ENCODE peak calls at places on chromosomes 4 and X, in ten cellular contexts. J, L, B, K, O, U, Q, T, N and W are unnamed samples.

GRCh38 chr4:1410491-1411325 is 4.5 kb upstream of the NKX1-1 start:
- DNase-seq in J (no peak), L (peak), B (no peak), K (no peak), O (peak), U (peak), Q (peak), T (no peak), N (peak), W (peak)

GRCh38 chrX:53594354-53594753 is 92.2 kb downstream of the HUWE1 start:
- DNase-seq in J (no peak), L (no peak), B (no peak), K (no peak), O (no peak), U (peak), Q (no peak), T (no peak), N (no peak), W (no peak)

GRCh38 chr4:105896461-105896939 is 1.2 kb downstream of the NPNT start:
- DNase-seq in J (no peak), L (no peak), B (no peak), K (no peak), O (no peak), U (peak), Q (peak), T (no peak), N (no peak), W (no peak)

GRCh38 chr4:141375855-141376254 is 155.2 kb downstream of the ZNF330 start:
- DNase-seq in J (peak), L (no peak), B (no peak), K (no peak), O (no peak), U (peak), Q (no peak), T (peak), N (peak), W (no peak)

GRCh38 chr4:55398461-55398860 is 2.7 kb downstream of the TMEM165 start:
- DNase-seq in J (no peak), L (no peak), B (no peak), K (no peak), O (no peak), U (no peak), Q (no peak), T (no peak), N (peak), W (no peak)

GRCh38 chr4:147821555-147821954 is 89.7 kb downstream of the ARHGAP10 start:
- DNase-seq in J (no peak), L (no peak), B (no peak), K (no peak), O (no peak), U (peak), Q (no peak), T (no peak), N (no peak), W (no peak)

GRCh38 chrX:17882680-17883079 is 21.6 kb upstream of the RAI2 start:
- DNase-seq in J (no peak), L (no peak), B (no peak), K (no peak), O (no peak), U (no peak), Q (no peak), T (no peak), N (peak), W (no peak)

GRCh38 chr4:47668810-47669408 is 169.0 kb downstream of the CORIN start:
- DNase-seq in J (peak), L (no peak), B (no peak), K (peak), O (peak), U (peak), Q (no peak), T (peak), N (peak), W (no peak)

GRCh38 chrX:107741318-107741813 is 34.2 kb downstream of the TSC22D3 start:
- DNase-seq in J (no peak), L (no peak), B (peak), K (no peak), O (no peak), U (no peak), Q (no peak), T (no peak), N (no peak), W (no peak)

GRCh38 chr4:153113061-153113837 is 91.0 kb upstream of the TRIM2 start:
- DNase-seq in J (peak), L (no peak), B (no peak), K (no peak), O (peak), U (peak), Q (no peak), T (no peak), N (no peak), W (no peak)

GRCh38 chr4:13988347-13989265 is 361.1 kb upstream of the BOD1L1 start:
- DNase-seq in J (peak), L (no peak), B (no peak), K (no peak), O (no peak), U (no peak), Q (no peak), T (no peak), N (peak), W (no peak)

GRCh38 chr4:5553801-5554200 is 154.6 kb downstream of the EVC2 start:
- DNase-seq in J (no peak), L (no peak), B (no peak), K (no peak), O (no peak), U (no peak), Q (no peak), T (no peak), N (no peak), W (no peak)

GRCh38 chrX:10360121-10360520 is 203.3 kb downstream of the CLCN4 start:
- DNase-seq in J (no peak), L (no peak), B (no peak), K (peak), O (no peak), U (no peak), Q (no peak), T (no peak), N (no peak), W (no peak)

GRCh38 chrX:13293700-13294099 is 26.2 kb downstream of the ATXN3L start:
- DNase-seq in J (no peak), L (no peak), B (no peak), K (no peak), O (no peak), U (no peak), Q (no peak), T (no peak), N (peak), W (no peak)

GRCh38 chr4:7034262-7035081 is 8.7 kb upstream of the TADA2B start:
- DNase-seq in J (no peak), L (peak), B (no peak), K (no peak), O (no peak), U (no peak), Q (no peak), T (peak), N (peak), W (no peak)

GRCh38 chrX:44785652-44786051 is 58.2 kb upstream of the DUSP21 start:
- DNase-seq in J (peak), L (no peak), B (no peak), K (no peak), O (no peak), U (no peak), Q (no peak), T (no peak), N (peak), W (no peak)

GRCh38 chr4:19349416-19349815 is 902.3 kb upstream of the SLIT2 start:
- DNase-seq in J (no peak), L (no peak), B (no peak), K (no peak), O (no peak), U (no peak), Q (no peak), T (no peak), N (no peak), W (no peak)

GRCh38 chr4:178415925-178416324 is 973.7 kb upstream of the AGA start:
- DNase-seq in J (no peak), L (no peak), B (no peak), K (no peak), O (no peak), U (no peak), Q (no peak), T (peak), N (no peak), W (no peak)

GRCh38 chrX:2848806-2849420 is 20.2 kb downstream of the GYG2 start:
- DNase-seq in J (peak), L (no peak), B (no peak), K (no peak), O (no peak), U (no peak), Q (no peak), T (no peak), N (peak), W (no peak)

GRCh38 chrX:151771726-151772125 is 37.2 kb downstream of the CNGA2 start:
- DNase-seq in J (no peak), L (no peak), B (no peak), K (no peak), O (no peak), U (no peak), Q (no peak), T (no peak), N (no peak), W (no peak)